ENCODE peak calls at places on chromosomes 2 and 18, in ten cellular contexts. T is LNCaP clone FGC; F is CD4-positive, CD25-positive, alpha-beta regulatory T cell; J is AG04450; A is A549; D is psoas muscle; Z is IMR-90; U is AG10803; Y is vagina; G is CD8-positive, alpha-beta T cell. N is an unnamed sample.

GRCh38 chr2:118003396-118003824 is 10.5 kb downstream of the CCDC93 start:
- DNase-seq in F (peak), Z (peak), Y (no peak), J (peak), G (peak), D (no peak), T (peak), A (peak), U (peak), N (peak)

GRCh38 chr2:13524492-13524891 is 807.8 kb downstream of the TRIB2 start:
- DNase-seq in T (no peak), G (no peak), D (no peak), F (no peak), Y (no peak), A (no peak), Z (no peak), U (no peak), J (no peak), N (no peak)

GRCh38 chr2:213065583-213066444 is 85.6 kb downstream of the IKZF2 start:
- DNase-seq in Z (peak), Y (no peak), F (peak), T (peak), D (no peak), A (no peak), U (peak), G (peak), J (peak), N (peak)

GRCh38 chr2:48127612-48128191 is 221.4 kb upstream of the FBXO11 start:
- DNase-seq in J (no peak), Y (no peak), Z (no peak), F (no peak), A (no peak), D (no peak), U (no peak), T (no peak), G (no peak), N (no peak)

GRCh38 chr2:25879133-25879730 is 945 bp upstream of the ASXL2 start:
- DNase-seq in T (no peak), A (no peak), G (no peak), Y (no peak), U (peak), Z (peak), F (no peak), J (no peak), D (no peak), N (peak)

GRCh38 chr18:34809697-34810096 is 99.6 kb downstream of the DTNA start:
- DNase-seq in Z (peak), A (no peak), D (peak), G (no peak), U (peak), T (no peak), F (no peak), J (no peak), Y (no peak), N (peak)

GRCh38 chr2:41710944-41711343 is 336.9 kb upstream of the PKDCC start:
- DNase-seq in U (no peak), J (no peak), A (no peak), D (no peak), G (no peak), F (no peak), Y (no peak), Z (peak), T (no peak), N (no peak)

GRCh38 chr2:223260681-223261080 is 208.7 kb downstream of the KCNE4 start:
- DNase-seq in D (no peak), Z (peak), Y (no peak), J (no peak), G (no peak), T (no peak), A (no peak), U (peak), F (no peak), N (no peak)

GRCh38 chr18:37521500-37522465 is 43.8 kb downstream of the CELF4 start:
- DNase-seq in D (no peak), U (no peak), G (no peak), A (no peak), T (no peak), Y (no peak), F (no peak), Z (no peak), J (no peak), N (no peak)

GRCh38 chr2:170030040-170030439 is 147.9 kb upstream of the MYO3B start:
- DNase-seq in A (no peak), G (no peak), F (no peak), T (no peak), J (no peak), Z (no peak), D (no peak), Y (no peak), U (no peak), N (no peak)

GRCh38 chr2:195533771-195534642 is 123.0 kb upstream of the SLC39A10 start:
- DNase-seq in A (peak), J (peak), D (peak), Y (no peak), U (peak), F (peak), G (peak), Z (peak), T (no peak), N (peak)
- H3K4me3 ChIP-seq in A (no peak), J (peak), D (no peak), Y (no peak), U (peak), F (peak), G (peak), Z (no peak), T (no peak), N (peak)

DNA sequence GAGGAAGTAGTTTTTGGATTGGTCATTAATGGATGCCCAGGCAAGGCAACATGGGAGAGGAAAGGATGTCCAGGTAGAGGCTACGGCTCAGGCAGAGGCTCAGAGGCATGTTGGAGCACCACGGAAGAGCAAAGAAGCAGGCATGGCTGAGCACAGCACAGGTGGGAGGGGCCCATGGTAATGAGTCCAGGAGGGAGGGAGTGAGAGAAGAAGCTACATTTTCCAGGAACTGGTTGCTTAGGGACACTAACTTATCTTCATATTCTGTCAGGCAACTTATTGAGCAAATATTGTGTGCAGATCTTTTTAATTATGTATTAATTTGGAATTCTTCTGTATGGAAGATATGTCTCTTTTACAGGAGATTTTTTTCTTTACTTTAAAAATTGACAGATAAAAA is 42.2 kb downstream of the ARHGEF4 start:
- DNase-seq in Y (peak), A (no peak), F (no peak), G (no peak), Z (no peak), D (no peak), T (no peak), J (no peak), U (no peak), N (no peak)
- H3K4me3 ChIP-seq in Y (no peak), A (no peak), F (no peak), G (no peak), Z (no peak), D (no peak), T (no peak), J (no peak), U (no peak), N (no peak)

DNA sequence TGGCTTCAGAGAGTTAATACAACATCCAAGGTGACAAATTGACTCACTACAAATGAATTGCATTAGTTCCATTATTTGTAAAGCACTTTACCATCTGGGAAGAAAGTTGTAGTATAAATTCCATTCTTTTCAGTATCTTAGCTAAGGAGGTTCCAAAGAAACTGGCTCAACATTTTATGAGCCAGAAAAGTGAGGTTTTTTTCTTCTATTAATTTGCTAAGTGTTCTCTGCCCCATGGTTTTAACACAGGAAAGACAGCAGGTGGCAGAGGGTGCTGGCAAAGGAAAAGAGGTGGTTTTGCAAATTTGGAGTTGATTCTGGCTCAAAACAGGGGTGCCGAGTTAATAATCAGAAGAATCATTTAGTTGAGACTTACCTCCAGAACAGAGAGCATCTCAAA is 410.1 kb downstream of the MTX2 start:
- DNase-seq in D (no peak), U (no peak), T (no peak), Y (no peak), Z (no peak), G (no peak), J (no peak), F (no peak), A (no peak), N (no peak)
- H3K4me3 ChIP-seq in D (no peak), U (no peak), T (no peak), Y (no peak), Z (no peak), G (no peak), J (no peak), F (no peak), A (no peak), N (no peak)

GRCh38 chr2:109332880-109333279 is 203.9 kb downstream of the SH3RF3 start:
- DNase-seq in T (no peak), A (no peak), Y (no peak), U (no peak), G (no peak), Z (no peak), D (no peak), J (no peak), F (no peak), N (no peak)
- H3K4me3 ChIP-seq in T (no peak), A (no peak), Y (no peak), U (no peak), G (no peak), Z (no peak), D (no peak), J (no peak), F (no peak), N (no peak)

N was measured in AG09309.